ENCODE peak calls at places on chromosomes 2 and 18, in four cellular contexts. M is Panc1, F is substantia nigra, W is WERI-Rb-1. V is an unnamed sample.

GRCh38 chr2:2083113-2083757 is 247.8 kb downstream of the MYT1L start:
- DNase-seq in M (no peak), F (no peak), W (no peak), V (peak)

GRCh38 chr18:32470136-32470712 is 458 bp downstream of the GAREM1 start:
- DNase-seq in M (no peak), F (peak), W (peak), V (no peak)

GRCh38 chr2:20571231-20571630 is 79.7 kb downstream of the HS1BP3 start:
- DNase-seq in M (no peak), F (no peak), W (no peak), V (no peak)

GRCh38 chr2:231710751-231711676 is 2.7 kb downstream of the PTMA start:
- DNase-seq in M (no peak), F (peak), W (no peak), V (no peak)

GRCh38 chr2:212097001-212097400 is 441.6 kb downstream of the ERBB4 start:
- DNase-seq in M (no peak), F (no peak), W (no peak), V (peak)

GRCh38 chr18:12293831-12294230 is 14.2 kb upstream of the TUBB6 start:
- DNase-seq in M (no peak), F (no peak), W (no peak), V (no peak)

GRCh38 chr2:99980200-99980599 is 162.2 kb downstream of the AFF3 start:
- DNase-seq in M (no peak), F (no peak), W (no peak), V (no peak)

GRCh38 chr18:63439334-63439733 is 17.1 kb upstream of the VPS4B start:
- DNase-seq in M (peak), F (peak), W (peak), V (no peak)

GRCh38 chr18:2312440-2312839 is 258.9 kb downstream of the METTL4 start:
- DNase-seq in M (no peak), F (no peak), W (no peak), V (no peak)

GRCh38 chr2:28228419-28228995 is 164.2 kb upstream of the FOSL2 start:
- DNase-seq in M (no peak), F (no peak), W (no peak), V (no peak)

GRCh38 chr2:77939370-77939769 is 417.2 kb upstream of the LRRTM4 start:
- DNase-seq in M (no peak), F (no peak), W (no peak), V (no peak)

GRCh38 chr2:27955762-27956161 is 65.2 kb downstream of the BABAM2 start:
- DNase-seq in M (no peak), F (no peak), W (no peak), V (no peak)

GRCh38 chr2:221490506-221491060 is 81.5 kb downstream of the EPHA4 start:
- DNase-seq in M (no peak), F (no peak), W (no peak), V (no peak)

GRCh38 chr18:62998443-62998842 is 283.1 kb downstream of the PHLPP1 start:
- DNase-seq in M (no peak), F (no peak), W (no peak), V (no peak)

GRCh38 chr2:161415467-161416293 is 417 bp upstream of the TBR1 start:
- DNase-seq in M (no peak), F (no peak), W (peak), V (no peak)

GRCh38 chr2:239792649-239793010 is 232.5 kb downstream of the NDUFA10 start:
- DNase-seq in M (no peak), F (no peak), W (no peak), V (no peak)
- H3K27ac ChIP-seq in M (no peak), F (no peak), W (no peak), V (no peak)

GRCh38 chr2:88828397-88829137 is 137.1 kb downstream of the RPIA start:
- DNase-seq in M (no peak), F (peak), W (no peak), V (no peak)
- H3K27ac ChIP-seq in M (no peak), F (no peak), W (no peak), V (no peak)

DNA sequence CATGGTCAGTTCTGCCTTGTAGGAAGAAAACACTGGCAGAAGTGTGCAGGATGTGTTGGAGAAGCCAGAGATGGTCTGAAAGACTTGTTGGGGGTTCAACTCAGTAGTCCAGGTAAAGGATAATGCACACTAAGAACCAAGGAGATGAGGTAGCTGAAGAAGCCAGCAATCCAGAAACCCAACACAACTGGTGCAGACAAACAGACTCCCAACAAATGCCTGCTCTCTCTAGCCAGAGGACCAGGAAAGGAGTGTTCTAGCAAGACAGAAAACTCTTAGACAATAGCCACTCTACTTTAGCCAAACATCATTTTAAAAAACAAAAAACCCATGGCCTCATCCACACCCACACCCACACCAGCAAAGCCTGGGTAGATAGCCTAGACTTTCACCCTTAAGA is 33.9 kb downstream of the EVA1A start:
- DNase-seq in M (no peak), F (no peak), W (no peak), V (no peak)
- H3K27ac ChIP-seq in M (no peak), F (no peak), W (no peak), V (no peak)

GRCh38 chr2:71691747-71692455 is 238.5 kb downstream of the DYSF start:
- DNase-seq in M (no peak), F (no peak), W (no peak), V (no peak)
- H3K27ac ChIP-seq in M (peak), F (no peak), W (peak), V (no peak)

DNA sequence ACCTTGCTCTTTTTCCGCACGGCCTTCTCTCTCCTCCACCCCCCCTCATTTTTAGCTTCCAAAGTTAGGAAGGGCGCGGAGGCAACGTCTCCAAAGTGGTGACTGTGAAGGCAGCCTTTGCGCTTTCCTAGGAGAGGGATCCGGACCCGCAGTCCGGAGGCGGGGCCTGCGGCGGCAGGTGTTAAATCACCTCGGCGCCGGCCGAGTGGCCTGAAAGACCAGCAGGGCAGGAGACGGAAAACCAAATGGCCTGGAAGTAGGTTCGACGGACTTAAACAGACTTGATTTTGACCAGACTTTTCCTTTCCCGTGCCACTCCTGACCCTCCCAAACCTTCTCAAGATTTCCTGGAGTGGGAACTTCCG is 615 bp downstream of the GORASP2 start:
- DNase-seq in M (no peak), F (peak), W (peak), V (no peak)
- H3K27ac ChIP-seq in M (peak), F (peak), W (peak), V (peak)

DNA sequence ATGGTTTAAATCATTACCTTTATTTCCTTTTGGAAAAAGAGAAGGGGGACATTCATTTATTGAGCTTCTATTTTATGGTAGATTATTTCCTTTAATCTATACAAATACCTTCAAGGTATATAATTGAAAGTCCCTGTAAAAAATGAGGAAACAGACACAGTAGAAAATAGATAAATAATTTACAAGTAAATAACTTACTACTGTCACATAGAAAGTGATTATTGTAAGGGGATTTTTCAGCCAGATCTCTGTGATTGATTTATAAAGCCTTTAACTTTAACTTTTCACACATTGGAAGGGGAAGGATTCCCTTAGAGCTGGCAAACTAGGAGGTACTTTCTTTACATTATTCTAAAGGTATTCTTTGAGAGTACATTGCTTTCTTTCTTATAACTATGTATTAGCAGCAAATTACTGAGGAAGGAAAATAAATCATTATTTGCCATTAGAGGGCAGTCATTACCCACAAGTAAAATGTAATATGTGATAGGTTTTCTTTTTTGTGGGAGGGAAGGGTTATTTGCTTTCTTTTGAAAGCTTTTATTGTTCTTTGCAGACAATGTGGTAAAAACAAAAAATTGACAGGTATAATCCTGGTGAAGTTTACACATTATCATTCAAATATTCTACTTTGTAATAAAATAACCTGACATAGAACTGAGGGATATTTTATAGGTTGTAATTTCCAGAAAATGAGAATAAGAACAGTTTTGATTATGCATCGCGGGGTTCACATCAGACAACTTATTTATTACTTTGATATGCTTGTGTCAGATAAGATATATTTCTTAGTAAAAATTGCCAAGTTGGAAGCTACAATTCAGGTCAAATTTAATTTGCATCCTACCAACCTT is 24.8 kb upstream of the RPE start:
- DNase-seq in M (peak), F (no peak), W (no peak), V (no peak)
- H3K27ac ChIP-seq in M (no peak), F (no peak), W (no peak), V (no peak)

GRCh38 chr2:133768261-133769021 is 200.2 kb upstream of the NCKAP5 start:
- DNase-seq in M (no peak), F (peak), W (no peak), V (peak)

GRCh38 chr2:133769036-133769435 is 200.8 kb upstream of the NCKAP5 start:
- DNase-seq in M (no peak), F (no peak), W (no peak), V (no peak)

GRCh38 chr2:133766164-133766832 is 198.0 kb upstream of the NCKAP5 start:
- DNase-seq in M (no peak), F (no peak), W (no peak), V (no peak)

GRCh38 chr2:133760366-133760765 is 192.1 kb upstream of the NCKAP5 start:
- DNase-seq in M (no peak), F (no peak), W (no peak), V (no peak)

DNA sequence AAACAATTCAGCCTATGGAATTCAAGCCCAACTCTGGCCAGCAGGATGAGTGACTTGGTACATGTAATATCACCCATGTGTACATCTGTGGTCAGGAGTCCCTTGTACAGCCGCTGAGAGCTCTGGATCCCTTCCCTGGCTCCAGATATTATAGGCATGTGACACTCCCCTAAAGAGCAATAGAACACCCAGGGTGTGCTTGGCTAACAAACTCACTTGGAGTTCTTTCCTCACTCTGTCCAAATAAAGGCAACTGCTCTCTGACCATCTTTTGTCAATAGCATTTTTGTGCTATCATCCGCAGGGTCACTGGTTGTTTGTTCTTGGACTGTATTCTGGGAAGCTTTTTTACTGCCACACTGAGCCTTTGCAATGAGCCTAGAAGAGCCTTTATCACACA is 197.4 kb upstream of the NCKAP5 start:
- DNase-seq in M (no peak), F (no peak), W (no peak), V (no peak)
- H3K27ac ChIP-seq in M (no peak), F (peak), W (no peak), V (no peak)

GRCh38 chr2:85411405-85411748 is 1.2 kb upstream of the CAPG start:
- DNase-seq in M (no peak), F (no peak), W (no peak), V (no peak)
- H3K27ac ChIP-seq in M (peak), F (no peak), W (no peak), V (peak)

GRCh38 chr2:61952291-61952690 is 46.8 kb downstream of the COMMD1 start:
- DNase-seq in M (no peak), F (no peak), W (no peak), V (no peak)
- H3K27ac ChIP-seq in M (no peak), F (no peak), W (no peak), V (no peak)